ENCODE peak calls at places on chromosomes 13 and 19, in five cellular contexts. B is colonic mucosa, E is gastrocnemius medialis, N is upper lobe of left lung, H is lung. Y is an unnamed sample.

GRCh38 chr19:37572203-37572602 is 22.4 kb downstream of the ZNF571 start:
- DNase-seq in B (no peak), E (no peak), N (no peak), H (no peak), Y (no peak)

GRCh38 chr13:80598189-80598588 is 257.3 kb upstream of the SPRY2 start:
- DNase-seq in B (no peak), E (no peak), N (no peak), H (no peak), Y (no peak)

GRCh38 chr13:61608138-61608537 is 192.5 kb upstream of the PCDH20 start:
- DNase-seq in B (no peak), E (no peak), N (no peak), H (no peak), Y (no peak)

GRCh38 chr13:98221234-98221633 is 44.2 kb upstream of the RNF113B start:
- DNase-seq in B (no peak), E (no peak), N (no peak), H (no peak), Y (no peak)

GRCh38 chr19:10399878-10400277 is 3.5 kb downstream of the CDC37 start:
- DNase-seq in B (no peak), E (peak; percentile 86), N (no peak), H (no peak), Y (no peak)

GRCh38 chr13:109370486-109370885 is 415.9 kb downstream of the IRS2 start:
- DNase-seq in B (no peak), E (no peak), N (no peak), H (no peak), Y (no peak)

GRCh38 chr19:42683917-42684513 is 56.3 kb downstream of the PSG3 start:
- DNase-seq in B (no peak), E (no peak), N (no peak), H (no peak), Y (no peak)

GRCh38 chr13:30319130-30319529 is 11.8 kb upstream of the KATNAL1 start:
- DNase-seq in B (no peak), E (no peak), N (no peak), H (no peak), Y (no peak)

DNA sequence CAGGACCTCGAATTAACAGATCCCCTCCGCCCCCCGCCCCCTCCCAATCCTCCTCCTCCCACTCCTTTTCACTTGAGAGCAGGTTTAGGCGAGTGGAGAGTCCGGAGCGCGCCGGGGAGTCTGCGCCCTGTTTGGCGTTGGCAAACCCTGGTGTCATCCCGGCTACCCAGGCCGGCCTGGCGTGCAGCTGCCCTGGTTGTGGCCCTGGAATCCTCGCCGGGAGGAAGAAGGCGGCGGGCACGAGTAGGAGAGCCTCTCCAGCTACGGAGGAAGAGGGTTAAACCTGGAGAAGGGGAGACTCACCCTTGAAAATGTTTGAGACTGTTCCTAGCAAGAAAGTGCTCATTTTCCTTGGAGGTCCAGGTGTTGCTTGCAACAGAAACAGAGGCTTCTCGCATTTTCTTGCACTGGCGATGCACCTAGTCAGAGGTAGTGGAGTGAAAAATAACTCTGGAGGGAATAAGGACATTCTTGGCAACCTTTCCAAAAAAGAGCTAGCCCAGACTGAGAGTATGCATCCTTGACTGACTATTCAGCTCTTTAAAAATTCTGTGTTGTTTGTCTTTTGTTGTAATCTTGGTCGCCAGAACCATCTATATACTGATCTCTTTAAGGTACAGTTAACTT is 1.3 kb upstream of the SOX21 start:
- DNase-seq in B (no peak), E (no peak), N (no peak), H (no peak), Y (no peak)
- H3K27me3 ChIP-seq in B (peaks cover 66% of the 10 kb centered on the region), E (peaks cover 68% of the 10 kb centered on the region), N (peaks cover 11% of the 10 kb centered on the region), H (peaks cover 27% of the 10 kb centered on the region), Y (peaks cover 3% of the 10 kb centered on the region)

GRCh38 chr13:74227476-74228158 is 93.4 kb upstream of the KLF12 start:
- DNase-seq in B (no peak), E (no peak), N (no peak), H (no peak), Y (no peak)

GRCh38 chr13:74230984-74231443 is 96.8 kb upstream of the KLF12 start:
- DNase-seq in B (no peak), E (no peak), N (no peak), H (no peak), Y (no peak)

GRCh38 chr13:74226791-74227475 is 92.7 kb upstream of the KLF12 start:
- DNase-seq in B (no peak), E (no peak), N (no peak), H (no peak), Y (no peak)

GRCh38 chr13:74229242-74229641 is 95.0 kb upstream of the KLF12 start:
- DNase-seq in B (no peak), E (no peak), N (no peak), H (no peak), Y (no peak)
- H3K4me3 ChIP-seq in B (no peak overlapping the region), E (no peak overlapping the region), N (no peak overlapping the region), H (no peak overlapping the region), Y (no peak overlapping the region)

DNA sequence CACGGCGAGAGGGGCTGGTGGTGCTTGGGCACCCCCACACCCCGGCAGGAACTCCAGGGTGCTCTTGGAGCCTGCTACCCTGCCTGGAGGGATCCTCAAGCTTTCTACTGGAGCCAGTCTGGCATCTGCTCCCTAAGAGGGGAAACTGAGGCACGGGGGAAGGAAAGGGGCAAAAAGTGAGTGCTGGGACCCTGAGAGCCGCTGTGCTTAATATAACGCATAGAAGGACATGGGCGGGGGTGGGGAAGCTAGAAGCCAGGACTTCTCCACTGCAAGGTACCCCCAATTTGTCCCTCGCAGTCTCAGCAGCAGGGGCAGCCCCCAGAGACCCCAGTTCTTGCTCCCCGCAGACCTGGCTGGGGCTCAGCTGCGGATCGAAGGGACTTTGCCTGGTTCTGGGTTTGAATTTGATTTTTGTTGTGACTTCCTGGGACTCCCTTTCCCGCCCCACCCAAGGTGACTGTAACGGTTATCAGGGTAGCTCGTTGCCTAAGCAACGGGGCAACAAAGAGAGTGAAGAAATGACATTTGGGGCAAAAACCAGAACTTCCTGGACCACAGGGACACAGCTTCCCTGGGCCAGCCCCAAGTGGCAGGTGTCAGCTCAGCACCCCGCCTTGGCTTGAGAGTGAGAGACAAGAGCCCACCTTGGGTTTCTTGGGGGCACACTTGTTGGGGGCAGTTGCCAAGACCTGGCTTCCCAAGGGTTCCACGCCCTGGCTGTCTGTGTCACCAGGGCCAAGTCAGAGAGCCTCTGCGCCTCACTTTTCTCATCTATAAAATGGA is 638 bp downstream of the ADGRE5 start:
- DNase-seq in B (peak; percentile 85), E (peak; percentile 33), N (peak; percentile 77), H (peak; percentile 65), Y (peak; percentile 64)
- TF ChIP-seq CTCF in B (no peak), E (no peak), N (no peak), H (no peak), Y (peak; percentile 9)

GRCh38 chr19:41527079-41527478 is 48.9 kb upstream of the CEACAM21 start:
- DNase-seq in B (no peak), E (no peak), N (no peak), H (no peak), Y (no peak)

GRCh38 chr19:41518141-41518540 is 57.8 kb upstream of the CEACAM21 start:
- DNase-seq in B (no peak), E (no peak), N (no peak), H (no peak), Y (no peak)

GRCh38 chr19:41521860-41522555 is 54.0 kb upstream of the CEACAM21 start:
- DNase-seq in B (no peak), E (no peak), N (no peak), H (no peak), Y (peak; percentile 62)
- H3K27me3 ChIP-seq in B (peaks cover 22% of the 10 kb centered on the region), E (peaks cover 44% of the 10 kb centered on the region), N (no peaks in the 10 kb centered on the region), H (no peaks in the 10 kb centered on the region), Y (no peaks in the 10 kb centered on the region)

GRCh38 chr19:11784356-11784755 is 14.0 kb upstream of the ZNF491 start:
- DNase-seq in B (no peak), E (no peak), N (no peak), H (no peak), Y (no peak)
- H3K4me3 ChIP-seq in B (no peak overlapping the region), E (no peak overlapping the region), N (no peak overlapping the region), H (no peak overlapping the region), Y (no peak overlapping the region)

GRCh38 chr19:4647676-4648644 is 8.6 kb downstream of the TNFAIP8L1 start:
- DNase-seq in B (no peak), E (peak; percentile 45), N (no peak), H (no peak), Y (no peak)
- TF ChIP-seq CTCF in B (no peak), E (peak; percentile 13), N (no peak), H (no peak), Y (peak; percentile 29)

Y was measured in GM06990.